ENCODE peak calls at places on chromosomes 12 and 14, in six cellular contexts. E, O, K, D, G and U are unnamed samples.

GRCh38 chr12:112386726-112387125 is 4.5 kb upstream of the HECTD4 start:
- DNase-seq in O (peak), K (no peak), E (no peak), D (no peak), G (peak), U (no peak)

GRCh38 chr12:113152835-113153814 is 3.6 kb downstream of the CFAP73 start:
- DNase-seq in K (peak), O (peak), D (peak), G (peak), E (peak), U (no peak)

GRCh38 chr12:20629414-20630156 is 65.5 kb upstream of the SLCO1C1 start:
- DNase-seq in D (no peak), G (peak), K (no peak), O (peak), E (peak), U (peak)

GRCh38 chr14:88044782-88045446 is 40.0 kb downstream of the GPR65 start:
- DNase-seq in E (no peak), G (no peak), D (no peak), K (no peak), O (no peak), U (no peak)

GRCh38 chr12:89988156-89988555 is 279.5 kb upstream of the ATP2B1 start:
- DNase-seq in K (no peak), G (no peak), D (no peak), E (no peak), O (peak), U (no peak)

GRCh38 chr14:100586520-100587247 is 533 bp downstream of the BEGAIN start:
- DNase-seq in G (peak), D (peak), K (peak), E (peak), O (no peak), U (no peak)

GRCh38 chr14:59118171-59118570 is 70.3 kb upstream of the DAAM1 start:
- DNase-seq in O (no peak), K (no peak), E (no peak), G (no peak), D (no peak), U (no peak)

GRCh38 chr14:79418649-79419415 is 792.5 kb downstream of the DIO2 start:
- DNase-seq in D (no peak), K (no peak), O (no peak), G (no peak), E (no peak), U (no peak)